ENCODE peak calls at places on chromosomes 4 and X, in six cellular contexts. B is IMR-90, Q is thyroid gland, H is heart left ventricle, C is transverse colon, Z is adrenal gland. R is an unnamed sample. For H3K4me1, the result is how much of the 10 kb centered on the place peaks cover.

GRCh38 chrX:50067435-50068292 is 133.1 kb downstream of the AKAP4 start:
- DNase-seq in B (peak), C (peak), Z (peak), Q (peak), H (no peak), R (no peak)

GRCh38 chr4:82268826-82269193 is 105.0 kb downstream of the HNRNPD start:
- DNase-seq in C (no peak), H (no peak), Z (no peak), B (no peak), Q (no peak), R (no peak)

GRCh38 chrX:13590914-13591313 is 21.5 kb downstream of the EGFL6 start:
- DNase-seq in H (no peak), B (no peak), Q (no peak), Z (no peak), C (no peak), R (no peak)

GRCh38 chrX:103629295-103630170 is 758 bp downstream of the TCEAL1 start:
- DNase-seq in B (peak), H (peak), Q (peak), Z (peak), C (peak), R (no peak)

GRCh38 chr4:183100827-183101226 is 1.8 kb downstream of the WWC2 start:
- DNase-seq in H (no peak), Z (no peak), Q (no peak), C (no peak), B (no peak), R (no peak)

GRCh38 chrX:100745806-100746537 is 14.1 kb upstream of the SYTL4 start:
- DNase-seq in Q (peak), C (peak), Z (no peak), B (no peak), H (no peak), R (no peak)

GRCh38 chr4:38131371-38132139 is 171.4 kb downstream of the PTTG2 start:
- DNase-seq in Q (no peak), H (no peak), Z (peak), C (peak), B (no peak), R (no peak)

GRCh38 chr4:152591361-152591760 is 55.5 kb upstream of the FBXW7 start:
- DNase-seq in H (peak), B (peak), Z (peak), C (peak), Q (peak), R (no peak)

GRCh38 chrX:119552508-119552907 is 12.7 kb downstream of the STEEP1 start:
- DNase-seq in Q (no peak), Z (no peak), B (peak), H (no peak), C (no peak), R (no peak)

GRCh38 chrX:97728225-97728624 is 844.5 kb downstream of the RPA4 start:
- DNase-seq in H (no peak), C (no peak), B (no peak), Z (no peak), Q (no peak), R (no peak)

GRCh38 chr4:116099596-116099995 is 985.8 kb downstream of the TRAM1L1 start:
- DNase-seq in B (no peak), C (no peak), H (no peak), Q (no peak), Z (no peak), R (no peak)

GRCh38 chr4:15781427-15782095 is 3.4 kb downstream of the CD38 start:
- DNase-seq in Z (no peak), B (no peak), H (no peak), Q (no peak), C (peak), R (no peak)

GRCh38 chrX:19670854-19671620 is 155.7 kb upstream of the MAP3K15 start:
- DNase-seq in B (peak), Q (peak), C (peak), H (peak), Z (no peak), R (no peak)

GRCh38 chrX:19674041-19674769 is 158.9 kb upstream of the MAP3K15 start:
- DNase-seq in Z (no peak), Q (no peak), B (no peak), H (no peak), C (no peak), R (no peak)

GRCh38 chrX:19672211-19672814 is 157.0 kb upstream of the MAP3K15 start:
- DNase-seq in H (no peak), Q (no peak), C (no peak), B (no peak), Z (no peak), R (no peak)

GRCh38 chrX:19670321-19670750 is 155.0 kb upstream of the MAP3K15 start:
- DNase-seq in C (no peak), Q (no peak), Z (no peak), B (peak), H (no peak), R (no peak)

DNA sequence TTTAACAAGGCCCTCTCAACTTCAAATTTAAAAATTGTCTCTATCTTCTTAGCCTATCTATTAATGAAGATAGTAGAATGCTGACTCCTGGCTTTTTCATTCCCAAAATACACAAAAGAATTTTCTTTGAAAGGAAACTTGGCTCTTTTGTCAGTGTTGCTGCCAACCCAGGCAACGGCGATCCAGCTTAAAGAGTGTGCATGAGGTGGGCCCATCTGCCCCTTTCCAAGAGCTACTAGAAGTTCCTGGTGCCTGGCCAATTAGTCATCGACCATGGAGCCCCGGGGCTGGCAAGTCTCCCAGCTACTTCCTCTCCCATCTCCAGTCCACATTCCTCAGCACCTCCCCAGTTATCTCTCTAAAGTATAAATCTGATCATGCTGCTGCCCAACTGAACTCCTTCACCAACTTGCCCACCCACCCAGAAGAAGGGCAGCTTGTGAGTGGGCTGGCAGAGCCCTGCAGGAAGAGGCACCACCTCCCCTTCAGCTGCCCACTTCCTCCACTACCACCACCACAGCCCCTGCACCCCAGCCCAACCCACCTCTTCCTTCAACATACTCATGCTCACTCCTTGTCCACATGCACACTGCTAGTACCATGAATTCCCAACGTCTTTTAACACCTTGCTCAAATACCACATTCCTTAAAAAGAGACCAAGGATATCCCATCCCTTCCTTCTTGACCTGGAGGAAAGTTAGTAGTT is 158.2 kb upstream of the MAP3K15 start:
- DNase-seq in H (peak), Z (peak), B (peak), C (peak), Q (peak), R (no peak)
- H3K27ac ChIP-seq in H (no peak), Z (no peak), B (peak), C (no peak), Q (no peak), R (no peak)

GRCh38 chr4:1553365-1553764 is 130.7 kb downstream of the FAM53A start:
- DNase-seq in C (no peak), Q (no peak), Z (no peak), H (no peak), B (no peak), R (no peak)
- H3K4me1 ChIP-seq in C (under half), Q (under half), Z (under half), H (under half), B (under half), R (under half)

GRCh38 chr4:187059895-187060294 is 336.2 kb upstream of the FAT1 start:
- DNase-seq in Q (no peak), Z (no peak), H (no peak), B (no peak), C (no peak), R (no peak)

GRCh38 chr4:187064033-187064432 is 340.4 kb upstream of the FAT1 start:
- DNase-seq in B (no peak), H (no peak), C (no peak), Q (no peak), Z (no peak), R (no peak)

GRCh38 chr4:187063251-187063650 is 339.6 kb upstream of the FAT1 start:
- DNase-seq in B (no peak), H (no peak), C (no peak), Q (no peak), Z (no peak), R (no peak)

GRCh38 chr4:187059031-187059430 is 335.4 kb upstream of the FAT1 start:
- DNase-seq in H (no peak), Q (no peak), Z (no peak), C (no peak), B (no peak), R (no peak)

DNA sequence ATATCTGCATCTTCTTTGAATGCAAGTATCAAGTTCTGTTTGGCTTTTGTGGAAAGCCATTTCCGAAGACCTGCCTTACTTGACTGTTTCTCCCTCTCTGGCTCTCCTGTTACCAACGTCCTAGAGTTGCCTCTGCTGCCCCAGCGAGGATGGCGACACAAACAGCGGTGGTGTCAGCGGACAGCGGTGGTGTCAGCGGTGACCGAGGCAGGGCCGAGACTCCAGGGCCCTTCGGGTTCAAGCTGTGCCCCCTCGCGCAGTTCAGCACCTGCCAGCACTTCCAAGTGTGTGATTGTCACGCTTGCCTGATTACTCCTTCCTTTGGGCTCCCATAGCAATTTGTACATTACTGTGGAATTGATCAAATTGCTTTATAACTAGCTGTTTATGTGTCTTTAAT is 336.9 kb upstream of the FAT1 start:
- DNase-seq in C (no peak), B (no peak), Q (no peak), H (no peak), Z (no peak), R (no peak)
- TF ChIP-seq POLR2A in C (no peak), B (no peak), Q (no peak), H (no peak), Z (no peak), R (no peak)

DNA sequence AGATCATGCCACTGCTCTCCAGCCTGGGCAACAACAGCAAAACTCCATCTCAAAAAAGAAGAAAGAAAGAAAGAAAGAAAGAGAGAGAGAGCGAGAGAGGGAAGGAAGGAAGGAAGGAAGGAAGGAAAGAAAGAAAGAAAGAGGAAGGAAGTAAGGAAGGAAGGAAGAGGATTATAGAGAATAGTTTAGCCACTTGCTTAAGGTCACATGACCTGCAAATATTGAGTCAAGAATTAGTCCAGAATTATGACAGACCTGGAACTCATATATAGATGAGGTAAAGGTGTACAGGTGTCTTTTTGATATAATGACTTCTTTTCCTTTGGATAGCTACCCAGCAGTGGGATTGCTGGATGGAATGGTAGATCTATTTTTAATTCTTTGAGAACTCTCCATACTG is 25.6 kb upstream of the ANTXR2 start:
- DNase-seq in C (no peak), Z (no peak), H (no peak), B (no peak), Q (no peak), R (no peak)
- H3K27ac ChIP-seq in C (no peak), Z (no peak), H (no peak), B (no peak), Q (no peak), R (no peak)

DNA sequence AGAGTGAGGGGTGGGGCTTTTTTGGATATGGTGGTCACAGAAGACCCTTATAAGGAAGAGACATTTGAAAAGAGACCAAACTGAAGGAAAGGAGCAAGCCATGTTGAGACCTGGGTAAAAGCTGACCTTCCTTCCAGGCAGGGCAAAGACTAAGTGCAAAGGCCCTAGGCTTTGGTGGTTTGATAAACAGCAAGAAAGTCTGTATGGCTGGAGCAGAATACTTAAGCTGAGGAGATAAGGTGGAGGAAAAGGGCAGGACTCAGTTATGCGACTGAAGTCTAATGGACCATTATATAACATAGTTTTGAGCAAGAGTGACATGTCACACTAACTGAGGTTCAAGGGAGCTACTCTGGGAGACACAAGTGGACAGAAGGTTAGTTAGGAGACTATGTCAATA is 20.0 kb downstream of the SH3RF1 start:
- DNase-seq in Q (no peak), H (no peak), C (no peak), Z (no peak), B (no peak), R (no peak)
- H3K4me1 ChIP-seq in Q (half or more), H (under half), C (half or more), Z (under half), B (under half), R (half or more)

DNA sequence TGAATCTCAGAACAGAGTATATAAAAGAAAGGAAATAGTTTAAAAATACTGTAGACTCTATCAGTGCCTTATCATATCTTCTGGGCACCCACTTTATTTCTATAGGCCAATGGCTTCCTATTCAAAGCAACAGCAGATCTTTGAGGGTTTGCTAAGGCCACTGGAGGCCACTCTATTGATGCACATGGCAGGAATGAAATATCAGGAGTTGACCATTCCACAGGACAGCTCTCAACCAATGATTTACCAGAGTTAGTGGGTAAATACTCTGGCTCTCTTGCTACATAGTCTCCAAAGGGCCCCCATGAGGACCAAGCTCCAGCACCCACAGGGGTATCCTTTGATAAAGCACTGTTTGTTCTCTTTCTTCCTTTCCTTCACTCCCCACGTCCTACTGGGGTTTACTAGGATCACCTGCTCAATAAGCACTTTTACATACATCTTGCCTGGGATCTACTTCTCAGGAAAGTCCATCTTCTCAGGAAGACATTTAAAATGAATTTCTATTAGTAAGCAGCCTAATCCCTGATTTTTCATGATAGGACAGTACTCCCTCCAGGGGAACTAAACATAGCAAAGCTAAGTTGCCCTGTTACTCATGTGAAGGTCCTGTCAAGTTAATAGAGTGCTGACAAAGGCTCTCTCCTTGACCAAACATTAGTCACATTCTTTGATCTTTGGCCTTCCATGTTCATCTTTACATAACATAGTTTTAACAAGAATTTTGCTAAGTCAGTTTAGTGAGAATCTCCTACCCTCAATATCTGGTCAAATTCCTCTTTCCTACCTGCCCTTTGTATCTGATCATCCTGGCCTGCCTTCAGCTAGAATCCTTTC is 459.7 kb downstream of the GRXCR1 start:
- DNase-seq in Z (no peak), C (no peak), B (no peak), Q (no peak), H (no peak), R (no peak)
- TF ChIP-seq POLR2A in Z (no peak), C (no peak), B (no peak), Q (no peak), H (no peak), R (no peak)

R was measured in esophagus squamous epithelium.